ENCODE peak calls at places on chromosomes 13 and 19, in four cellular contexts. L, T, R and D are unnamed samples.

GRCh38 chr13:34044041-34044440 is 226.1 kb downstream of the RFC3 start:
- DNase-seq in T (peak; percentile 34), R (no peak), L (no peak), D (no peak)

GRCh38 chr19:43651758-43652545 is 12.3 kb upstream of the CADM4 start:
- DNase-seq in R (peak; percentile 84), T (peak; percentile 62), L (peak; percentile 48), D (peak; percentile 59)

GRCh38 chr13:91719033-91719432 is 320.6 kb downstream of the GPC5 start:
- DNase-seq in L (no peak), R (peak; percentile 0), T (peak; percentile 43), D (no peak)

GRCh38 chr13:65783383-65783782 is 1446.8 kb downstream of the PCDH9 start:
- DNase-seq in R (no peak), L (no peak), T (no peak), D (no peak)

GRCh38 chr19:4391701-4392543 is 8.4 kb downstream of the SH3GL1 start:
- DNase-seq in L (peak; percentile 64), R (no peak), T (peak; percentile 77), D (no peak)

GRCh38 chr13:101457176-101457575 is 4.7 kb downstream of the ITGBL1 start:
- DNase-seq in L (no peak), T (no peak), R (no peak), D (no peak)

GRCh38 chr19:30017172-30017571 is 75.1 kb downstream of the URI1 start:
- DNase-seq in R (no peak), L (no peak), T (no peak), D (no peak)

GRCh38 chr13:33751151-33751550 is 66.8 kb upstream of the RFC3 start:
- DNase-seq in T (peak; percentile 39), R (no peak), L (no peak), D (no peak)

GRCh38 chr13:41407380-41407779 is 50.0 kb upstream of the RGCC start:
- DNase-seq in L (no peak), R (no peak), T (no peak), D (no peak)

GRCh38 chr13:51793570-51794273 is 10.2 kb downstream of the DHRS12 start:
- DNase-seq in T (peak; percentile 87), R (peak; percentile 53), L (no peak), D (no peak)

GRCh38 chr19:1840541-1841115 is 7.7 kb downstream of the REXO1 start:
- DNase-seq in R (no peak), L (peak; percentile 73), T (no peak), D (no peak)

GRCh38 chr13:96075953-96076543 is 13.9 kb upstream of the HS6ST3 start:
- DNase-seq in T (peak; percentile 27), L (no peak), R (no peak), D (no peak)
- TF ChIP-seq CTCF in T (peak; percentile 71), L (peak; percentile 50), R (peak; percentile 47), D (no peak)

DNA sequence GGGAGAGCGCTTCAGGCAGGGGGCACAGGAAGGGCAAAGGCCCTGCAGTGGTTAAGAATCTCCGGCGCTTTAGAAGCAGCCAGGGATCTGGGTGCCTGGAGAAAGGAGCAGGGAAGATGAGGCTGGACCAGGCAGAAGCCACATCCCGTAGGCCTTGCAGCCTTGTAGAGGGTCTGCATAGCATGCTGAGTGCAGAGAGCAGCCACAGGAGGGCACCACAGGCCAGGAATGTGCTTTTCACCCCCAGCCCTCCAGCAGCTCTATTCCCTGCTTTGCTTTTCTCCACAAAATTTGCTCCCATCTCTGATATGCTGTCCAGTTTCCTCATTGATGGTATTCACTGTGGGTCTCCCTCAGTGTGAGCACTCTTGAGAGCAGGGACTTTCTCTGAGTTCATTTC is 5.7 kb downstream of the WDR62 start:
- DNase-seq in L (peak; percentile 24), R (peak; percentile 68), T (peak; percentile 64), D (no peak)
- TF ChIP-seq CTCF in L (peak; percentile 66), R (peak; percentile 77), T (peak; percentile 80), D (no peak)

GRCh38 chr13:48333976-48334375 is 30.4 kb downstream of the RB1 start:
- DNase-seq in R (no peak), T (peak; percentile 4), L (no peak), D (no peak)

DNA sequence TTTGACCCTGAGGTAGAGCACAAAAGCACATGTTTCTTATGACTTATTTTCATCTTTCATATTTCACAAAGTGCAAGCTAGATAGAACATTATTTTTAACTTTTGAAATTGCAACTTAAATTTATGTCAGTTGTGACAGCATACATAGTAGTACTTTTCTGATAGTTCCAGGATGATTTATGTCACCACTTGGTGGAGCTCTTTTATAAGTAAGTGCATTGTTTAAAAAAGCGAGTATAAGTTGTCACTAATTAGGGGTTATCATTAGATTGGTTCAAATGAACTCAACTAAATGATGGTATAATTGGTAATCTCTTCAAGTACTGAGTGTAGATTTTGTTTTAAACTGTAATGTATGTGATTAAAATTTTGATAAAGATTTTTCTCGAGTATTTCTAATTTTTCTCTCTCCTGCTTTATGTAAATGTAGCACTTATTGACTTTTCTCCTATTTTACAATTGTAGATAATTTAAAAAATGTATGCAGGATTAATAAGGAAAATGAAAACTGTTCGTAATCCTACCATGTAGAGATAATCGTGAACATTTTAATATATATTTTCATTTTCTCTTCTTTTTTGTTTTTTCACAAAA is 31.1 kb downstream of the RB1 start:
- DNase-seq in R (peak; percentile 17), T (peak; percentile 59), L (no peak), D (no peak)
- TF ChIP-seq CTCF in R (peak; percentile 49), T (peak; percentile 51), L (peak; percentile 64), D (peak; percentile 56)

GRCh38 chr19:8028951-8029491 is 23.5 kb upstream of the CCL25 start:
- DNase-seq in L (peak; percentile 20), R (no peak), T (no peak), D (no peak)
- TF ChIP-seq CTCF in L (no peak), R (no peak), T (no peak), D (no peak)